ENCODE peak calls at places on chromosomes 3 and 15, in four cellular contexts. One of them, this sample, is unnamed.

GRCh38 chr3:36380171-36381031 is at the start of gene STAC:
- DNase-seq in upper lobe of right lung: peak; percentile 86
- DNase-seq in natural killer cell: no peak
- DNase-seq in heart left ventricle: peak; percentile 23
- DNase-seq in this sample: peak; percentile 51

GRCh38 chr3:13501527-13501926 is 21.4 kb downstream of the HDAC11 start:
- DNase-seq in upper lobe of right lung: peak; percentile 40
- DNase-seq in heart left ventricle: no peak
- DNase-seq in natural killer cell: no peak
- DNase-seq in this sample: no peak

GRCh38 chr15:39193611-39194010 is 387.3 kb upstream of the THBS1 start:
- DNase-seq in upper lobe of right lung: no peak
- DNase-seq in natural killer cell: no peak
- DNase-seq in heart left ventricle: no peak
- DNase-seq in this sample: no peak

GRCh38 chr15:86139828-86140227 is 60.2 kb downstream of the AGBL1 start:
- DNase-seq in upper lobe of right lung: no peak
- DNase-seq in heart left ventricle: no peak
- DNase-seq in natural killer cell: no peak
- DNase-seq in this sample: no peak

GRCh38 chr3:150762662-150763121 is 277 bp downstream of the SIAH2 start:
- DNase-seq in heart left ventricle: peak; percentile 35
- DNase-seq in upper lobe of right lung: no peak
- DNase-seq in natural killer cell: no peak
- DNase-seq in this sample: no peak

GRCh38 chr15:55907797-55908196 is 85.6 kb downstream of the NEDD4 start:
- DNase-seq in natural killer cell: no peak
- DNase-seq in upper lobe of right lung: no peak
- DNase-seq in heart left ventricle: no peak
- DNase-seq in this sample: no peak

GRCh38 chr3:58752168-58752567 is 85.6 kb upstream of the FAM3D start:
- DNase-seq in natural killer cell: no peak
- DNase-seq in upper lobe of right lung: no peak
- DNase-seq in heart left ventricle: no peak
- DNase-seq in this sample: no peak

GRCh38 chr3:49028673-49029562 is at the start of gene IMPDH2:
- DNase-seq in upper lobe of right lung: peak; percentile 97
- DNase-seq in heart left ventricle: peak; percentile 95
- DNase-seq in natural killer cell: peak; percentile 94
- DNase-seq in this sample: peak; percentile 91

GRCh38 chr15:68377766-68378165 is 54.2 kb downstream of the ITGA11 start:
- DNase-seq in upper lobe of right lung: no peak
- DNase-seq in natural killer cell: no peak
- DNase-seq in heart left ventricle: peak; percentile 3
- DNase-seq in this sample: no peak

GRCh38 chr3:12875857-12876451 is 34.6 kb upstream of the RPL32 start:
- DNase-seq in upper lobe of right lung: no peak
- DNase-seq in heart left ventricle: peak; percentile 80
- DNase-seq in natural killer cell: no peak
- DNase-seq in this sample: no peak

GRCh38 chr3:193680220-193680619 is 87.2 kb downstream of the OPA1 start:
- DNase-seq in upper lobe of right lung: no peak
- DNase-seq in heart left ventricle: no peak
- DNase-seq in natural killer cell: no peak
- DNase-seq in this sample: no peak

GRCh38 chr3:139934557-139935070 is 371 bp upstream of the CLSTN2 start:
- DNase-seq in upper lobe of right lung: peak; percentile 65
- DNase-seq in natural killer cell: no peak
- DNase-seq in heart left ventricle: peak; percentile 78
- DNase-seq in this sample: no peak

GRCh38 chr15:99226802-99227201 is 22.6 kb downstream of the TTC23 start:
- DNase-seq in heart left ventricle: no peak
- DNase-seq in natural killer cell: no peak
- DNase-seq in upper lobe of right lung: no peak
- DNase-seq in this sample: no peak

GRCh38 chr3:191085091-191085490 is 114.0 kb upstream of the OSTN start:
- DNase-seq in natural killer cell: no peak
- DNase-seq in upper lobe of right lung: no peak
- DNase-seq in heart left ventricle: no peak
- DNase-seq in this sample: no peak

GRCh38 chr3:128326051-128326823 is 140.5 kb downstream of the DNAJB8 start:
- DNase-seq in upper lobe of right lung: no peak
- DNase-seq in heart left ventricle: no peak
- DNase-seq in natural killer cell: no peak
- DNase-seq in this sample: no peak
- TF ChIP-seq CTCF in upper lobe of right lung: no peak
- TF ChIP-seq CTCF in heart left ventricle: no peak
- TF ChIP-seq CTCF in natural killer cell: no peak
- TF ChIP-seq CTCF in this sample: no peak

GRCh38 chr3:117526485-117527079 is 817.0 kb downstream of the TUSC7 start:
- DNase-seq in natural killer cell: no peak
- DNase-seq in upper lobe of right lung: no peak
- DNase-seq in heart left ventricle: no peak
- DNase-seq in this sample: no peak
- TF ChIP-seq CTCF in natural killer cell: no peak
- TF ChIP-seq CTCF in upper lobe of right lung: peak; percentile 59
- TF ChIP-seq CTCF in heart left ventricle: peak; percentile 45
- TF ChIP-seq CTCF in this sample: peak; percentile 73

GRCh38 chr15:59764775-59765174 is 75.7 kb upstream of the BNIP2 start:
- DNase-seq in heart left ventricle: no peak
- DNase-seq in upper lobe of right lung: no peak
- DNase-seq in natural killer cell: no peak
- DNase-seq in this sample: no peak
- TF ChIP-seq CTCF in heart left ventricle: no peak
- TF ChIP-seq CTCF in upper lobe of right lung: no peak
- TF ChIP-seq CTCF in natural killer cell: no peak
- TF ChIP-seq CTCF in this sample: no peak

DNA sequence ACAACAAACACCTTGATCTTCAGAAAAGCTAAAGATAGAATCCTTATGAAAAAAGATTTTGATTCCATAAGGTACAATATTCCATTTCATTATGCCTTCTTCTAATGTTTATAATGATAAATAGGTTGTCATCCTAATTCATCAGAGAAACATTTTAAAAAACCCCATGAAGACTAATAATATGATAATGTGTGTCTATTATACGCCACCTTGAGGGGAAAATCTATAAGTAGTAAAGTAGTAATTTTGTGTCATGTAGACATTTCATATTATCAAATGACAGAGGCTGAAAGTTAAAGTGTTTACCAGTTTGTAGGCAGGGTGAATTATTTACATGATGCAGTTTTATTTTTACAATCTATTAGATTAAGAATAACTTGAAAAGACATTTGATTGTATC is 524.3 kb downstream of the GBE1 start:
- DNase-seq in heart left ventricle: no peak
- DNase-seq in upper lobe of right lung: no peak
- DNase-seq in natural killer cell: no peak
- DNase-seq in this sample: no peak
- TF ChIP-seq CTCF in heart left ventricle: no peak
- TF ChIP-seq CTCF in upper lobe of right lung: no peak
- TF ChIP-seq CTCF in natural killer cell: no peak
- TF ChIP-seq CTCF in this sample: no peak

DNA sequence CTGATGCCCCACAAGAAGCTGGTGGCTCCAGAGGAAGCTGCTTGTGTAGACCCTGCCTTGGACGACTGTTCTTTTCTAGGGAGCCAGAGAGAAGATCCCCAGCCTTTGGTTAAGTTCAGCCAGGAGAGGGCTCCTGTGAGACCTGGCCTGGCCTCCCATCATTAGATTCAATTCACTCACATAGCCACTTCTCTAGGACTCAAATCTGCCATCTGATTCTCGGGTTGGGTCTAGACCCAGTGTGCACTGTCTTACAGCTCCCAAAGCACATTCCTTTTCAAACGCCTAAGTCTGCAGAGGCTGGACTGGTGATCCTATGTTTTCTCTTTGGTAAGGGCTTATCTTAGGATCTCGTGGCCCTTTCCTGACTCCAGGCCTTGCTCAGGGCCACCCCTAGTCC is 81.7 kb upstream of the NPHP3 start:
- DNase-seq in heart left ventricle: no peak
- DNase-seq in upper lobe of right lung: no peak
- DNase-seq in natural killer cell: no peak
- DNase-seq in this sample: no peak
- TF ChIP-seq CTCF in heart left ventricle: no peak
- TF ChIP-seq CTCF in upper lobe of right lung: no peak
- TF ChIP-seq CTCF in natural killer cell: no peak
- TF ChIP-seq CTCF in this sample: no peak

This sample was measured in CD14-positive monocyte.